ENCODE peak calls at places on chromosomes 2 and 18, in five cellular contexts. N is CD8-positive, alpha-beta T cell; A is astrocyte of the cerebellum; F is mesothelial cell of epicardium; G is glutamatergic neuron. R is an unnamed sample.

GRCh38 chr2:38706846-38707345 is 41.0 kb downstream of the GALM start:
- DNase-seq in N (no peak), F (no peak), A (no peak), G (no peak), R (no peak)

GRCh38 chr2:67656875-67657274 is 259.7 kb downstream of the ETAA1 start:
- DNase-seq in A (no peak), F (no peak), N (no peak), G (no peak), R (no peak)

GRCh38 chr2:164710252-164710633 is 89.0 kb upstream of the GRB14 start:
- DNase-seq in G (no peak), F (no peak), N (no peak), A (peak), R (no peak)

GRCh38 chr2:183193904-183194303 is 69.7 kb downstream of the NUP35 start:
- DNase-seq in F (no peak), N (no peak), A (no peak), G (no peak), R (no peak)

GRCh38 chr2:55232863-55233657 is 572 bp downstream of the RPS27A start:
- DNase-seq in A (no peak), G (peak), F (no peak), N (peak), R (no peak)

GRCh38 chr2:43495727-43496126 is 100.1 kb downstream of the THADA start:
- DNase-seq in F (no peak), A (no peak), N (no peak), G (no peak), R (no peak)

GRCh38 chr2:46845542-46846453 is 69.8 kb downstream of the MCFD2 start:
- DNase-seq in A (no peak), F (no peak), N (no peak), G (no peak), R (no peak)

GRCh38 chr2:233380132-233381012 is 26.1 kb downstream of the DGKD start:
- DNase-seq in A (no peak), G (no peak), N (no peak), F (no peak), R (no peak)

GRCh38 chr2:98656800-98657199 is 48.4 kb downstream of the UNC50 start:
- DNase-seq in A (no peak), N (no peak), F (no peak), G (no peak), R (no peak)

GRCh38 chr2:81324046-81324445 is 1019.5 kb upstream of the LRRTM1 start:
- DNase-seq in G (no peak), F (no peak), A (no peak), N (no peak), R (no peak)

GRCh38 chr2:218833023-218833609 is 1.5 kb upstream of the PRKAG3 start:
- DNase-seq in F (no peak), A (no peak), N (no peak), G (no peak), R (no peak)

GRCh38 chr2:151961558-151961957 is 133.3 kb upstream of the ARL5A start:
- DNase-seq in F (no peak), G (no peak), A (no peak), N (no peak), R (no peak)

GRCh38 chr2:151907933-151908882 is 80.0 kb upstream of the ARL5A start:
- DNase-seq in N (no peak), F (no peak), G (no peak), A (no peak), R (no peak)

GRCh38 chr2:127649100-127649611 is 3.2 kb downstream of the GPR17 start:
- DNase-seq in G (no peak), F (no peak), N (no peak), A (no peak), R (no peak)

GRCh38 chr2:46983065-46983801 is 67.6 kb upstream of the MCFD2 start:
- DNase-seq in N (no peak), A (no peak), G (no peak), F (no peak), R (no peak)

GRCh38 chr2:72363406-72363805 is 215.7 kb upstream of the CYP26B1 start:
- DNase-seq in N (no peak), G (no peak), F (no peak), A (no peak), R (no peak)

GRCh38 chr2:72367530-72368225 is 220.0 kb upstream of the CYP26B1 start:
- DNase-seq in F (no peak), A (peak), N (no peak), G (peak), R (peak)
- TF ChIP-seq CTCF in F (no peak), A (no peak), N (no peak), G (no peak), R (peak)

GRCh38 chr18:1503847-1504246 is 599.2 kb downstream of the ADCYAP1 start:
- DNase-seq in G (no peak), A (no peak), N (no peak), F (no peak), R (no peak)

GRCh38 chr18:1495387-1495786 is 590.7 kb downstream of the ADCYAP1 start:
- DNase-seq in A (no peak), G (no peak), N (no peak), F (no peak), R (no peak)

GRCh38 chr18:1498216-1498615 is 593.5 kb downstream of the ADCYAP1 start:
- DNase-seq in N (no peak), G (no peak), F (no peak), A (no peak), R (no peak)

DNA sequence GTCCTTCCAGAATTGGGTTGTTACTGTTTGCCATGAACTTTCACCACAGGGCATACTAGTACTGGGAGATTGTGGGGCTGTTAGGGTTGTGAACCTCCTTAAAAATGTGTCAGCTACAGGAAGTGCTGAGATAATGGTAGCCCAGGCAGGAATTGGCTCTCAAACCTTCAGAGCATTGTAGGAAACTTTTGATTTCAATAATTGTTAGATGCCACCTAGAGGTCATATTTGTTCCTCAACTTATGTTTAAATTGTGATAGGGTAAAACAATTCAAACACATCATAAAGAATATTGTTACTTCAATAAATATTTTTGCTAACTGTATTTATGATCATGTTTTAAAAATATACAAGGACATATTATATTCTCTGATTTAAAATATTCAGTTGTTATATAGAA is 594.6 kb downstream of the ADCYAP1 start:
- DNase-seq in A (no peak), F (no peak), N (no peak), G (no peak), R (no peak)
- TF ChIP-seq CTCF in A (no peak), F (peak), N (no peak), G (no peak), R (no peak)

GRCh38 chr18:8508320-8508719 is 100.9 kb upstream of the RAB12 start:
- DNase-seq in N (no peak), F (no peak), A (no peak), G (no peak), R (no peak)

GRCh38 chr18:8505036-8505435 is 104.2 kb upstream of the RAB12 start:
- DNase-seq in F (no peak), G (no peak), A (no peak), N (no peak), R (no peak)

GRCh38 chr18:8507881-8508280 is 101.4 kb upstream of the RAB12 start:
- DNase-seq in G (no peak), F (no peak), N (no peak), A (no peak), R (peak)

GRCh38 chr18:8506251-8507049 is 102.8 kb upstream of the RAB12 start:
- DNase-seq in G (no peak), F (no peak), N (no peak), A (no peak), R (no peak)

DNA sequence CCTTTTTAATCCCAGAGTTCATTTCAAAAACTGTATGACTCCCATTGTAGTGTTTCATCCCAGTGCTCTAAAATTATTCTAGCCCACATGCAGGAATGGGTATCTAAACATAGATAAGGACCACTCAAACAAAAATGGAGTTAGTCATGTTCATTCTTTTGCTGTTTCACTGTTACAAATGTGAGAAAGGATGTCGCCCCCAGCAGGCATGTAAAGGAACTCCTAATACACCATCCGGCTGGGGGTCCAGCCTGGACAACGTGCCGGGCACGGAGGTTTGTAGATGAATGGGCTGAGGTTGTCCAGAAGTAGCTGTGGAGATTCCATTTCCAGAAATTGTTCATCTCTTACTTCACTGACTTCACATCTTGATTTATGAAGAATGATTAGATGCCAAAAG is 101.9 kb upstream of the RAB12 start:
- DNase-seq in G (peak), F (no peak), N (no peak), A (no peak), R (no peak)
- TF ChIP-seq CTCF in G (peak), F (no peak), N (no peak), A (no peak), R (no peak)

DNA sequence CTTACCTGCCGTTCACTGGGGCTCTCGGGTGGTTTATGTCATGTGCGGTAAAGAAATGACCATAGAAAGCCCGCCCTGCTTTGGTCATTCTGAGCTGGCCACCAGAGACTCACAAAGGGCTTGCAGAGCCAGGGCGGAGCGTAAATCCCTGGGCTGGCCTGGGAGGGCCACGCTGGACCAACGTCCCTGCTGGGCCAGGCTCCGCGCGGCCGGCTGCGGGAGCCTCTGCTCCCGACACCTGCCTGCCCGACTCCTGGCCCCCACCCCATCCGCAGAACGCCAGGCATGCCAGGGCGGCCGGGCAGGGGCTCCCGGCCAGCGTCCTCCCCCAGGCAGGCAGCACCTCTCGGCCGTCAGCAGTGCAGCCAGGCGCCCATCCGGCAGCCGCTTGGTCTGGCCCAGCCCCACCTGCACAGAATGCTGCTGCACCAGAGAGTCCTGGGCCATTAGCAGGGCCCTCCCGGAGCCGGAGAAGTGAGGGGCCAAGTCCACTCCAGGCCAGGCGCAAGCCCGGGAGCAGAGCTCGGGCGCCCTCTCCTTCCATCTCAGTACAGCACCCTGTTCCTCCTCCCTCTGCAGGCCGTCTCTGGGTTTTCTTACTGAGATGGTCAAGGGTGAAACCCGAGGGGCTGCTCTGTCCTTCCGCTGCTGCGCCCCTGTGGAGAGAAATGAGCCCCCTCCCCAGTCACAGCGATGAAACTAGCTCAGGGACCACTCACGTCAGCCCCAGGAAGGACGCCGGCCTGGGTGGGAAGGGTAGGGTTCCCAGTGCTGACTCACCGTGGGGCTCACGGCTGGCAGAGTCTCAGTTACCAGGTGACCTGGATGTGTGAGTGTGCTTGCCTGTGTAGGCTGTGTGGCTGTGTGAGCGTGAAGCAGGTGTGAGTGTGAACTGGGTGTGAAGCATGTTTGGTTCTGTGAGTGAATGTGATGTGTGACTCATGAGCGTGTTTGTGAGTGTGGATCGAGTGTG is 83.3 kb downstream of the PTGR3 start:
- DNase-seq in N (no peak), A (no peak), F (no peak), G (no peak), R (no peak)
- TF ChIP-seq CTCF in N (no peak), A (no peak), F (no peak), G (no peak), R (no peak)

GRCh38 chr18:62710417-62710816 is 4.9 kb upstream of the PHLPP1 start:
- DNase-seq in N (no peak), A (no peak), F (no peak), G (peak), R (no peak)
- TF ChIP-seq CTCF in N (no peak), A (no peak), F (no peak), G (no peak), R (no peak)

DNA sequence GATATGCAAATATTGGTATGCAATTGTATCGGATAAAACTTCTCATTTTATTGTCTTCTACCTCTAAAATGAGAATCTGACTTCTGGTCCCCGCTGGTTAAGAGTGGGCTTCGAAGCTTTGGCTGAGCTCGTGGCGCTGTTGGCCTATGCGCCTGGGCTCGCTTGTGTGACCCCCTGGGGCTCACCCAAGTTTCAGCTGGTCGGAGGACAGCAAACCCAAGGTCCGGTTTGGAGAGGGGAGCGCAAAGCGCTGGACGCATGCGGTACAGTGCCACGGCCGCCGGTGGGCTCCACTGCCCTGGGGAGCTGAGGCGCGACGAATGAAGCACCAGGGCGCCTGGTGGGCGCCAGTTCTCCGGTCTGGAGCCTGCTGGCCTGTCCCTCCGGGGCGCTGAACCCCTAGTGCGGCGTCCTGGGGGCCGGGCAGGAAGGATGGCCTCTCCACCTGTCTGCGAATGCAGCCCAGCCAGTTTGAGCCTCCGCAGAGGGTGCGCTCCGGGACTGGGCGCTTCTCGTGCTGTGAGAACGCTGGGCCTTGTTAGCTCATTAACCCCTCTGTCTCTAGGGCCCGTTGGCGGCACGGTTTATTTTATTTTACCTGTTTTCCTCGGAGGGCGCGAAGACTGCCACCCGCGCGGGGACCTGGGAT is 10.3 kb downstream of the MEIS1 start:
- DNase-seq in A (no peak), G (peak), N (no peak), F (no peak), R (no peak)
- TF ChIP-seq CTCF in A (peak), G (no peak), N (no peak), F (no peak), R (no peak)

DNA sequence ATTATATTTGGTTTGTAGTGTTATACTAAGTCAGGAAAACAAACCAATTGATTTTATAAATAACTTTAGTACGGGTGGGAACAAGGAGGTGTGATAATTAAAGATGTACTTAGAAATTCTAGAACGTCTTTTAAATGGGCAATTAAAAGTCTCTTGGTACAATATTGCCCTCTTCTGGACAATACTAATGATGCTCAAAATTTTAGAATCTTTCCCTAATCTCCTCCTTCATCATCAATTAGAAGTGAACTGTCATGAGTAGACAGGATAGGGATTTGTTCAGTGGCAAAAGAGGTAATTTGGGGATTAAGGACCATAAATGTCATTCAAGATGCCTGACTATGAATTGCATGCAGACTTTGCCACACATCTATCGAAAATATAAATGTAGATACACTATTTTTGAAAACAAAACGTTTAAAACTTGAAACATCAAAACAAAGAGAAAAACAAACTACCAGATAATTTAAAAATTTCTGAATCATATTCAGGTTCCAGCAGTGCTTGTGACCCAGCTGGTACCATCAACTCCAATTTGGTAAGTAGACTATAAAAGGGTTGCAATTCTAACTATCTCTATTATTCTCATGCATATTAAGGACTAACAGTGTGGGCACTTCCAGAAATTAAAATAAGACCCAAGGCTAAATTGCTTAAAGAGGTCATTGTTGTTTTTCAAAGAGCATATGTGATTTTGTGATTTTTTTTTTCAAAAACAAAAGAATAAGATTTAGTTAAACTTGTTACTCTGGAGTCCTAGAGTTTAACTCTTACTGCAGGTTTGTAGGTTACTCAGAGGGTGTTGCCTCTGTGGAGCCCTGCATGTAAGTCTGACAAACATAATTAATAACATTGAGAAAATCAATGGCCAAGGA is 123.5 kb downstream of the LAMA3 start:
- DNase-seq in N (no peak), F (no peak), A (no peak), G (no peak), R (no peak)
- TF ChIP-seq CTCF in N (peak), F (peak), A (no peak), G (peak), R (peak)

DNA sequence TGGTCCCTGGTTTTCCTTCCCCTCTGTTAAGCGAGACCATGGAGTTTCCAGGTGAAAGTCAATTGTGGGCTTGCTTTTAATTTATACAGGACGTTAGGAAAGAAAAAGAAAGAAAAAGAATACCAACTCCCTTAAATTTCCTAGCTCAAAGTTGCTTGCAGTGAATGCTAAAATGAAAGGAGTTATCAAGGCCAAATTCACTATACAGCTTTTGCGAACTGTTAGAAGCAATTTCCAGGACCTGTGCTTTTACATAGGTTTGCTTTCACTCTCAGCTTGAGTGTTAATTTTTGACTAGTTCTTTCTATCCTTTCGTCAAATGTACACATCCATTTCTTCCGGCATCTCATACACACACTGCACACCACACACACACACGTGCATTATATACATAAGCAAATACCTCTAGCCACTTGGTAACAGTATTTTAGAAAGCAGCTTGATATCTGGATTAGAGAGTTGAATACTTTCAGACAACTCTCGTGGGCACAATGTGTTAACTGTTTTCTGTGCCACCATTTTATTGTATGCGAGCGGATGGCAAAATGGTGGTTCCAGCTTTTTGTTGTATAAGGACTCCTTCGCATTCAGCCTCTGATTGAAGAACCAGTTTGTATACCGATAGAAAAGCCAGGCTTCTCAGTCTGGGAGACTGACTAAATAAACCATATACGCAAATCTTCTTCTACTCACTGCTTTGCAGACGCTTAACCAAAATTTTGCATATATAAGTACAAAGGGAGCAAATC is 381.7 kb downstream of the MTX2 start:
- DNase-seq in F (no peak), N (no peak), G (no peak), A (no peak), R (no peak)
- TF ChIP-seq CTCF in F (no peak), N (no peak), G (no peak), A (no peak), R (no peak)

GRCh38 chr18:10015941-10016819 is 102.4 kb downstream of the VAPA start:
- DNase-seq in A (peak), G (no peak), N (no peak), F (no peak), R (peak)
- TF ChIP-seq CTCF in A (peak), G (no peak), N (no peak), F (no peak), R (peak)

DNA sequence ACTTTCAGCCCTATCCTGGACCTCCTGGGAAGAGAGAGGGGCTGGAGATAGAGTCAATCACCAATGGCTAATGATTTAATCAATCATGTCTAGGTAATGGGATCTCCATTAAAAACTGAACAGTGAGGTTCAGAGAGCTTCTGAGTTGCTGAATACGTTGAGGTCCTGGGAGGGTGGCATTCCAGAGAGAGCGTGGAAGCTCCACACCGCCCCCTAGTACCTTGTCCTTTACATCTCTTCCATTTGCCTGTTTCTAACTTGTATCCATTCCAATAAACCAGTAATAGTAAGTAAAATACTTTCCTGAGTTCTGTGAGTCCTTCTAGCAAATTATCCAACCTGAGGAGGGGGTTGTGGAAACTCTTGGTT is 101.7 kb downstream of the B3GNT2 start:
- DNase-seq in G (no peak), N (no peak), F (no peak), A (no peak), R (no peak)
- TF ChIP-seq CTCF in G (no peak), N (no peak), F (no peak), A (no peak), R (peak)

R was measured in AG09319.